ENCODE peak calls at places on chromosomes 12 and 14, in four cellular contexts. M is HCT116, A is dorsolateral prefrontal cortex, P is choroid plexus epithelial cell. E is an unnamed sample.

GRCh38 chr14:25048170-25049126 is 1.5 kb downstream of the STXBP6 start:
- DNase-seq in M (no peak), A (no peak), P (peak), E (peak)

GRCh38 chr12:107666009-107666408 is 19.6 kb upstream of the PWP1 start:
- DNase-seq in M (no peak), A (no peak), P (no peak), E (no peak)

GRCh38 chr14:42214981-42215491 is 608.4 kb downstream of the LRFN5 start:
- DNase-seq in M (no peak), A (no peak), P (peak), E (peak)

GRCh38 chr12:76026643-76027063 is 4.9 kb downstream of the PHLDA1 start:
- DNase-seq in M (no peak), A (no peak), P (peak), E (peak)

GRCh38 chr14:72164420-72165150 is 232.4 kb downstream of the RGS6 start:
- DNase-seq in M (no peak), A (no peak), P (no peak), E (no peak)

GRCh38 chr12:119803391-119803791 is 73.7 kb downstream of the CIT start:
- DNase-seq in M (no peak), A (peak), P (peak), E (peak)

GRCh38 chr14:90758959-90759358 is 57.3 kb downstream of the TTC7B start:
- DNase-seq in M (no peak), A (peak), P (peak), E (peak)

GRCh38 chr12:88993655-88994054 is 358.6 kb downstream of the DUSP6 start:
- DNase-seq in M (peak), A (no peak), P (peak), E (peak)

GRCh38 chr14:58072288-58073071 is 79.5 kb downstream of the ARMH4 start:
- DNase-seq in M (peak), A (no peak), P (peak), E (peak)

GRCh38 chr14:100762089-100762515 is 35.4 kb downstream of the DLK1 start:
- DNase-seq in M (no peak), A (no peak), P (peak), E (peak)

GRCh38 chr12:18886962-18887361 is 149.0 kb downstream of the CAPZA3 start:
- DNase-seq in M (no peak), A (no peak), P (peak), E (no peak)

GRCh38 chr12:67624355-67624754 is 24.2 kb upstream of the DYRK2 start:
- DNase-seq in M (no peak), A (no peak), P (no peak), E (no peak)

GRCh38 chr14:64196668-64197411 is 97.3 kb downstream of the ESR2 start:
- DNase-seq in M (no peak), A (peak), P (peak), E (peak)

GRCh38 chr12:104136577-104136976 is 1.4 kb downstream of the NFYB start:
- DNase-seq in M (no peak), A (no peak), P (no peak), E (peak)
- H3K4me3 ChIP-seq in M (peak), A (peak), P (peak), E (peak)

DNA sequence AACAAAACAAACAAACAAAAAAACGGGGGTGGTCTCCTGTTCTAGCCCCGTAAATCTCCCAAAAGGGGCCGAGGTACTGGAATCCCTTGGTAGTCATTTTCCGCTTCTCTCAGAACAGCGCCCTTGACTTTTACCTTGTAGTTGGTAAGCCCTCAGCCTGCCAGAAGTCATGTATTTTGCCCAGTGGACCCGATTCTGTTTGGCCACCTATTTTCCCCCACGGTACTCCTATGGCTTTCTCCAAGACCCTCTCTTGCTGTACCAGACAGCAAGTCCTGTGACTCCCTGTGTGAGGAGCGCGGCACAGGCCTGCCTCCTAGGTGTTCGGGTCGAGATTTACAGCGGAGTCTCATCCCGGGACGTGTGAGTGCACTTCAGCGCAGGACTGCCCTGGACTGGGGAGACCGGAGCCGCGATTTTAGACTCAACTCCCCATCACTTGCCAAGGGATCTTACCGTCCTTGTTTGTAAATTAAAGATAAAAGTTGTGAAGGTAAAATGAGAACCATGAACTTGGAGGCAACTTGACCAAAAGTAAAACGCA is 1.1 kb upstream of the MBD6 start:
- DNase-seq in M (no peak), A (no peak), P (peak), E (peak)
- H3K4me3 ChIP-seq in M (peak), A (no peak), P (no peak), E (no peak)

GRCh38 chr12:112908548-112908947 is 1.8 kb downstream of the OAS1 start:
- DNase-seq in M (no peak), A (no peak), P (peak), E (no peak)
- H3K4me3 ChIP-seq in M (no peak), A (no peak), P (no peak), E (no peak)

DNA sequence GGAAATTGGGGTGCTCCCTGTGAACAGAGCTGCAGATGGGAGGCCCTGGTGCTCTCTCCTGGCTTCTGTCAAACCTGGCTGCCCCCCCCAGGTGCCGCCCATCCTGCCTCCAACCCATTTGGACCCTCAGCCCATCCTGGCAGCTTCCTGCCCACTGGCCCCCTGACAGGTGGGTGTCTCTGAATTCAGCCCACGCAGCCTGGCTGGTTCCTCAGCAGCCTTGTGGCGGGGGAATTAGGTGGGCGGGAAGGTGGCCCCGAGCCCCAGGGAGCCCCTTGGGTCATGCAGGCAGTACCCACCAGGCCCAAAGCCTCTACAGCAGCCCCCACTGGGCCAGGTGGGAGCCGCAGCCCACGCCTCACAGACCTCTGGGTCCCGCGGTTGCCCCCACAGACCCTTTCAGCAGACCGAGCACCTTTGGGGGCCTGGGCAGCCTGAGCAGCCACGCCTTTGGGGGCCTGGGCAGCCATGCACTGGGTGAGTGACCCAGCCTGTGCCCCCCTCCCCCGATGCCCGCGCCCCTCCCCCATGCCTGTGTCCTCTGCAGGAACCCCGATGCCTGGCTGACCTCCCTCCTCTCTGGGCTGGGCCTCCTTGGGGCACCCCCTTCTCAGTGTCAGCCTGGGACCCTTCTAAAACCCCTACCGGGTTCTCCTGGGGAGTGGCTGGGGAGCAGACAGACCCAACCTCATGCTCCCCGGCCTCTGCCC is 28.9 kb downstream of the LRCOL1 start:
- DNase-seq in M (no peak), A (no peak), P (no peak), E (no peak)
- H3K4me3 ChIP-seq in M (no peak), A (no peak), P (no peak), E (no peak)

GRCh38 chr12:101361455-101361854 is 46.1 kb downstream of the ARL1 start:
- DNase-seq in M (no peak), A (no peak), P (no peak), E (no peak)
- H3K4me3 ChIP-seq in M (no peak), A (no peak), P (no peak), E (no peak)

DNA sequence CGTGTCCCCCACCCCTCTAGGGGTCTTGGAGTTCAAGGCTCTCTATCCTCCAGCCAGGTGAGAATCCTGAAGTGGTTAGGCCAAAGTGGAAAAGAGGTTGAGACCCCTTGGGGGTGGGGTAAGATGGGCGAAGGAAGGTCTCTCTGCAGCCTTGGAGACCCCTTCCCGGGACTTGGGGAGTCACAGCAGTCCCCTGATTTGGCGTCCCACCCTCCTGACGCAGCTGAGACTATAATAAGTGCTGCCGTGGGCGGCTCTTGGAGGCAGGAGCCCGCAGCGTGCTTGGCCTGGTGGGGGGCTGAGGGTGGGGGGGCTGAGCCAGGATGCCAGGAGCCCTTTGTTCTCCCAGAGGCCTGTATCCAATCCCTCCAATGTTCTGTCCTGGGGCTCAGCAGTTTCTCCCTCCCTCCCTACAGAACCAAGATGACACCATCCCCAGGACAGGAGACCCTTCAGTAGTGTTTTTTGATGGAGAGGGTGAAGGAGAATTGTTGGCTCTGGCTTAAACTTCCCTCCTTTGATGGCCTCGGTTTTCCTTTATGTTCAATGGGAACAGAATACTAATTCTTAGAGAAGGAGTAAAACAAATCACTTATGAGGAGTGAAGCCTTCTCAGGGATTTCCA is 1.5 kb upstream of the AGAP2 start:
- DNase-seq in M (no peak), A (no peak), P (no peak), E (no peak)
- H3K4me3 ChIP-seq in M (no peak), A (no peak), P (no peak), E (no peak)

DNA sequence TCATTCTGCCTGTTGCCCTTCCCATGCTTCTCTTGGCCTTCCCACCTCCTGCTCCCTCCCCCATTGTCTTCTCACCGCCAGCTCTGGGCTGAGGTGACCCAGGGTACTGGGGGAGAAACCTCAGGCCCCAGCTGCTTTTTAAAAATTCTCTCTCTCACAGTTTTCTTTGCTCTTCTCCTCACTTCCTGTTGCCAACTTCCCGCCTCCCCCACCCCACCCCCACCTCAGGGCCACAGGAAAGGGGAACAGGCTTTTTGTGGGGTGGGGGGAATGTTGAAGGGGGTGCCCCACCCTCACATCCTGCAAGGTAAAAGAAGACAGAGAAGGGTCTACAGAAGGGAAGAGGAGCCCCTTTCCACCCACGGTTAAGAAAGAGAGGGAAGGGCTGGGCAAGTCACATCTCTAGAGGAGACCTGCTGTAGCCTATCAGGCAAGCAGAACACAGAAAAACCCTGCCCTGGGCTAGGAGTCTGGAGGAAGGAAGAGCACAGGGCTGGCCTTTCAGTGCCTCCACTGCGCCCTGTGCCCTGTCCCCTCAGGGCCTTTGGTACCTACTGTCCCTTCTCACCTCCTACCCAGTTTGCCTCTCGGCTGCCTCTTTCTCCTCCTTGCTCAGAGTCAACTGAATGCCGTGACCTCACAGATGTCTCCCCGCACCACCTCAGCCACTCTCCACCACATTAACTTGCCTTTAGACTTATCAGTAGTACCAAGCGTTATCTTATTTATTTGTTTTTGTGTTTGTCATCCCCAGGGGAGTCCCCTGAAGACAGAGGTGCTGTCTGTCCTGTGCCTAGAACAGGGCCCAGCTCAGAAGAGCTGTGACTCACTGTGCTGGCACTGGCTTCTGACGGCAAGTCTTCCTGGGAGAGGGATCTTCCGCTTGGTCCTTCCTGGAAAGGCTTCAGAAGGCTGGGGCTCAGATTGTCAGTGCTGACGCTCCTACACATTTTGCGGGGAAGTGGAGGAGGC is 1.7 kb downstream of the ARHGAP9 start:
- DNase-seq in M (no peak), A (no peak), P (peak), E (peak)
- H3K4me3 ChIP-seq in M (no peak), A (no peak), P (no peak), E (no peak)

DNA sequence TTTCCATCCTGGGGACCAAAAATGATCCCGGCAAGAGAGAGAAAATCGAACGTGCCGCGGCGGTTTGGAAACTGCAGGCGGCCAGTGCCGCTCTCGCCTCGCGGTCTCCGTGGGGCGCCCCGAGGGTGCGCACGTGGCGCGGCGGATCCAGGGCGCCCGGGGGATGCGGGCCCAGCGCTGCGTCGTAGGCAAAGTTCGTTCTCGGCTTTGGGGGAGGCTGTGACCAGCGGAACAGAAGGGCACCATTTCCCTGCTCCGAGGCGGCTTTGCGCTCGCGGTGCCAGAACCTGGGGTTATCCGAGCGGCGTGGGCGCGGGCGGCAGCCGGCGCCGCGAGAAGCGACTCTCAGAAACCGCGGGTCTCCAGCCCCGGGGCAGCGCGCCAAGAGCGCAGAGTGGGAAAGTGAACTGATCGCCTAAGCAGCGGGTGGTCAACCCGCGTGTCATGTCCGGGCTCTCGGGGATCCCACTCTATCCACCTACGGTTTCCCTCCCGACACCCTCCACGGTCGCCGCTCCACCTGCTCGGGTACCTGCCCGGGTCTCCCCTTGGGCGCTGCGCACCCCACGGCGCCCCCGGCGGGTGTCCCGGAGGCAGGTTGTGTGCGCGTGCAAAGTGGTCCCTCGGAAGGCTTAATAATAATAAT is 1.1 kb downstream of the ESRRB start:
- DNase-seq in M (no peak), A (no peak), P (no peak), E (no peak)
- H3K4me3 ChIP-seq in M (peak), A (peak), P (no peak), E (no peak)

E was measured in cardiac fibroblast.